ENCODE peak calls at places on chromosomes 12 and 14, in six cellular contexts. X is mesenchymal stem cell, V is IMR-90, J is neuronal stem cell, R is H1, N is trophoblast cell. B is an unnamed sample.

GRCh38 chr14:35867280-35867629 is 41.1 kb downstream of the BRMS1L start:
- DNase-seq in N (no peak), R (no peak), J (no peak), V (peak), X (no peak), B (no peak)

GRCh38 chr14:25122843-25123242 is 72.9 kb upstream of the STXBP6 start:
- DNase-seq in V (no peak), N (no peak), X (no peak), J (no peak), R (no peak), B (no peak)

GRCh38 chr12:122035292-122035691 is 13.6 kb downstream of the BCL7A start:
- DNase-seq in J (no peak), N (no peak), R (no peak), V (no peak), X (no peak), B (no peak)

GRCh38 chr12:15555466-15555865 is 233.2 kb downstream of the PTPRO start:
- DNase-seq in J (no peak), N (no peak), X (no peak), R (no peak), V (no peak), B (no peak)

GRCh38 chr12:48165089-48166031 is 8.0 kb upstream of the ASB8 start:
- DNase-seq in X (peak), N (peak), J (peak), V (peak), R (no peak), B (no peak)

GRCh38 chr14:105290598-105291356 is 10.0 kb downstream of the BRF1 start:
- DNase-seq in N (no peak), V (no peak), X (no peak), J (no peak), R (no peak), B (no peak)

GRCh38 chr14:91149462-91149861 is 35.6 kb downstream of the DGLUCY start:
- DNase-seq in V (peak), N (peak), X (peak), R (no peak), J (no peak), B (no peak)

GRCh38 chr14:100902792-100903191 is 730 bp downstream of the RTL1 start:
- DNase-seq in J (no peak), R (no peak), X (no peak), V (no peak), N (no peak), B (peak)

GRCh38 chr12:105947906-105948305 is 190.8 kb downstream of the NUAK1 start:
- DNase-seq in R (no peak), J (no peak), V (no peak), X (no peak), N (no peak), B (no peak)

GRCh38 chr12:110349096-110349495 is 54.4 kb downstream of the ANAPC7 start:
- DNase-seq in J (no peak), N (no peak), R (no peak), V (no peak), X (no peak), B (no peak)

GRCh38 chr14:81476816-81477215 is 56.8 kb downstream of the SEL1L start:
- DNase-seq in R (no peak), V (no peak), J (no peak), N (no peak), X (no peak), B (no peak)
- H3K14ac ChIP-seq in R (no peak), V (no peak), J (no peak), N (no peak), X (no peak), B (no peak)

GRCh38 chr12:102735104-102735503 is 181.9 kb downstream of the PAH start:
- DNase-seq in X (no peak), N (no peak), V (no peak), R (no peak), J (no peak), B (no peak)

GRCh38 chr12:102741196-102741595 is 175.8 kb downstream of the PAH start:
- DNase-seq in X (no peak), V (no peak), R (no peak), J (no peak), N (no peak), B (no peak)

GRCh38 chr12:102736328-102736727 is 180.7 kb downstream of the PAH start:
- DNase-seq in R (no peak), V (no peak), X (no peak), J (no peak), N (no peak), B (no peak)

GRCh38 chr12:102740157-102741032 is 176.6 kb downstream of the PAH start:
- DNase-seq in X (peak), J (no peak), V (peak), R (no peak), N (no peak), B (no peak)
- H3K27ac ChIP-seq in X (no peak), J (no peak), V (no peak), R (no peak), N (no peak), B (no peak)

DNA sequence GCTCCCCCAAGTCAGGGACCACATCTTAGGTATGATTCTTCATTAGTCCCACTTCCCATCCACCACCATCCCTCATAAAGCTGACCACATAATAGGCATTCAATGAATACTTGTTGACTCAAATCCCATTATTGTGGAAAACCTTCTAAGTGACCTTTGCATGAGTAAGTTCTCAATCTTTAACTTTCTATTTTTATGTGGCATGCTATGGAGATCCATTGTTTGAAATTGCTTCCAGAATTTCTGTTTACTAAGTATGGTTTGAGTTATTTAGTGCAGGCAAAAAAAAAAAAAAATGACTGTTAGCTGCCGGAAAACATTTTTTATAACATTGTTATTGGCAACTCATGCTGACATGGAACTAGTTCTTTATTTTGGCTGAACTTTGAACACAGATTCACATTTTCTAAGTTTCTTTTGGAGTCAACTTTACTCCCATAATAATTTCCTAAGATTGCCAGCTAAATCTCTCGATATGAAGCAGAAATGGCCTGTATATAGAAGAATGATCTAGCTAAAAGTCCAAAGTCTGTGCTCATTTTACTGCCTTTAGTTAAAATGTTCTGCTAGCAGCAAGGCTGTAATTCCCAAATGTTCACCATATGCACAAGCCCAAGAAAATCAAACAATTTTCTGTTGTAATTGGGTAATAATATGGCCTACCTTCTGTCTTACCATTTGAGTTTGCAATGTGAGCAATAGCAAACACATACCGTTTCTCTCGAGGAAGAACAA is 77.9 kb downstream of the PTGER2 start:
- DNase-seq in N (no peak), X (no peak), J (no peak), V (peak), R (no peak), B (no peak)
- H3K9ac ChIP-seq in N (no peak), X (peak), J (no peak), V (no peak), R (no peak), B (no peak)

DNA sequence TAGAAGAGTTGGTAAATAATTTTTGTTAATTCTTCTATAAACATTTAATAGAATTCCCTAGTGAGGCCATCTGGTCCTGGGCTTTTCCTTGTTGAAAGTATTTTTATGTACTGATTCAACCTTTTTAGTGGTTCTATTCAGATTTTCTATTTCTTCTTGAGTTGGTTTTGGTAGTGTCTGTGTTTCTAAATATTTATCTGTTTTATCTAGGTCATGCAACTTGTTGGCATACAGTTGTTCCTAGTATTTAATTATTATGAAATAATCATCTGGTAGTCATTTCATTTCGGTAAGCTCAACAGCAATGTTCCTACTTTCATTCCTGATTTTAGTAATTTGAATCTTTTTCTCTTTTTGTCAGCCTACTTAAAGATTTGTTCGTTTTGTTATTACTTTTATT is 234.1 kb upstream of the GARIN2 start:
- DNase-seq in V (no peak), X (no peak), N (no peak), R (no peak), J (no peak), B (no peak)
- H3K14ac ChIP-seq in V (no peak), X (no peak), N (no peak), R (no peak), J (no peak), B (no peak)

GRCh38 chr12:4862809-4863208 is 46.9 kb upstream of the KCNA1 start:
- DNase-seq in V (no peak), N (no peak), J (no peak), X (no peak), R (no peak), B (no peak)

GRCh38 chr12:4866288-4866687 is 43.4 kb upstream of the KCNA1 start:
- DNase-seq in V (no peak), R (no peak), J (no peak), N (no peak), X (no peak), B (no peak)

GRCh38 chr12:4865246-4865645 is 44.5 kb upstream of the KCNA1 start:
- DNase-seq in X (no peak), R (no peak), V (no peak), J (no peak), N (no peak), B (no peak)

GRCh38 chr12:4867384-4867783 is 42.3 kb upstream of the KCNA1 start:
- DNase-seq in V (no peak), R (no peak), X (no peak), J (no peak), N (no peak), B (no peak)

DNA sequence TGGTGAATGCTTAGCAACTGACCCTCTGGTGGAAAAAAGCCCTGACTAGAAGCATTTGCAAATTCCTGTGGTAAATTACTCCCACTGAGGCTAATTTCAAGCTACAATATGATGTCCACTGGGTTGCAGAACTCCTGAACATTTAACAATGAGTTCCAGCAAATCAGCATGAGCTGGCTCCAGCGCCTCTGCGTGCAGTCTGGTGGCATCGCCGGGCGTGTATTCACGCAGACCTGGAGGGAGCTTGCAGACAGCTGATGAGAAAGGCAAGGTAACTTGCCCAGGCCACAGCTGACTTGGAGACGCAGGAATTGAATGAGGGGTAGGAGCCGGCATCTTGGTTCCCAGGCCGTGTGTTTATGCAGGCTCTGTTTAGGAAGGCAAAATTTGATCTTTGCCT is 45.1 kb upstream of the KCNA1 start:
- DNase-seq in X (no peak), R (no peak), J (no peak), N (no peak), V (no peak), B (no peak)
- H3K27ac ChIP-seq in X (no peak), R (no peak), J (no peak), N (no peak), V (no peak), B (no peak)

GRCh38 chr12:69824028-69824427 is 999 bp upstream of the MYRFL start:
- DNase-seq in R (no peak), X (no peak), J (no peak), N (no peak), V (no peak), B (no peak)

GRCh38 chr12:69822205-69822860 is 2.7 kb upstream of the MYRFL start:
- DNase-seq in R (no peak), N (no peak), V (no peak), J (no peak), X (no peak), B (no peak)

GRCh38 chr12:69821032-69821431 is 4.0 kb upstream of the MYRFL start:
- DNase-seq in V (no peak), N (no peak), J (no peak), R (no peak), X (no peak), B (no peak)

GRCh38 chr12:69824956-69825355 is at the start of gene MYRFL:
- DNase-seq in X (no peak), J (no peak), R (no peak), N (no peak), V (no peak), B (no peak)

GRCh38 chr12:69821441-69822204 is 3.4 kb upstream of the MYRFL start:
- DNase-seq in J (no peak), R (no peak), V (peak), N (no peak), X (peak), B (no peak)
- H3K9ac ChIP-seq in J (no peak), R (no peak), V (no peak), N (no peak), X (no peak), B (no peak)